ENCODE peak calls at places on chromosomes 16 and 17, in five cellular contexts. Z is skeletal muscle cell, T is neural progenitor cell, J is neuronal stem cell, P is AG10803. F is an unnamed sample.

GRCh38 chr17:54967621-54968258 is 714 bp downstream of the COX11 start:
- DNase-seq in Z (no peak), T (peak), J (no peak), P (peak), F (no peak)

GRCh38 chr16:84414789-84415326 is 46.5 kb downstream of the ATP2C2 start:
- DNase-seq in Z (no peak), T (no peak), J (no peak), P (no peak), F (no peak)

GRCh38 chr17:19724501-19725420 is 8.4 kb upstream of the SLC47A2 start:
- DNase-seq in Z (no peak), T (no peak), J (no peak), P (peak), F (no peak)

GRCh38 chr17:41026668-41027471 is at the start of gene KRTAP1-5:
- DNase-seq in Z (peak), T (no peak), J (no peak), P (peak), F (peak)

GRCh38 chr17:65163990-65164495 is 26.9 kb downstream of the RGS9 start:
- DNase-seq in Z (no peak), T (no peak), J (no peak), P (peak), F (no peak)

GRCh38 chr17:35052240-35052608 is 11.3 kb downstream of the RFFL start:
- DNase-seq in Z (peak), T (no peak), J (no peak), P (peak), F (peak)

GRCh38 chr17:45332989-45333701 is 16.3 kb upstream of the MAP3K14 start:
- DNase-seq in Z (no peak), T (no peak), J (no peak), P (no peak), F (no peak)

GRCh38 chr16:50428742-50429141 is 60.0 kb upstream of the BRD7 start:
- DNase-seq in Z (no peak), T (no peak), J (no peak), P (no peak), F (no peak)

GRCh38 chr16:56270828-56271227 is 79.5 kb downstream of the GNAO1 start:
- DNase-seq in Z (no peak), T (no peak), J (no peak), P (no peak), F (no peak)

GRCh38 chr17:80870401-80870800 is 121.2 kb upstream of the CHMP6 start:
- DNase-seq in Z (no peak), T (no peak), J (no peak), P (no peak), F (no peak)

GRCh38 chr16:31185339-31185738 is 5.4 kb downstream of the FUS start:
- DNase-seq in Z (no peak), T (no peak), J (no peak), P (no peak), F (no peak)
- H3K4me3 ChIP-seq in Z (no peak), T (no peak), J (no peak), P (no peak), F (no peak)

DNA sequence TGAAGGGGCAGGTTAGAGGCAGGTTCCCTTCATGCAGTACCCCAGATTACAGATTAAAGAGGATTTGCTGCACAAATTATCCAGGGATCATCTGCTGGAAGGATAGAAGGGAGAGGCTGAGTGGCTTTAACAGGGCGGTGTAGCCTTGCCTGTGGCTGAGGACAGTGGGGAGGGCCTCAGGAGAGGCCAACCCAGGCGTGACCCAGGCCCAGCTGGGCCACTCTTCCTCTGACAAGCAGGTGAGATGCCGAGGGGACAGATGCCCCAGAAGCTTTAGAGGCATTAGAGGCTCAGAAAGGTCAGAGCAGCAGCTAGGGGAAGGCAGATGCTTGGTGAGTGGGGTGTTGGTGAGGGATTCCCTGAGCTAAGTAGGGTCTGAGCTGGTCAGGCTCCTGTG is 18.1 kb upstream of the MTMR4 start:
- DNase-seq in Z (no peak), T (peak), J (no peak), P (no peak), F (no peak)
- H3K4me3 ChIP-seq in Z (peak), T (peak), J (peak), P (peak), F (no peak)

GRCh38 chr16:67173323-67173722 is 3.0 kb downstream of the NOL3 start:
- DNase-seq in Z (no peak), T (no peak), J (no peak), P (no peak), F (no peak)
- H3K4me3 ChIP-seq in Z (peak), T (peak), J (peak), P (peak), F (peak)

GRCh38 chr17:58340623-58340876 is 11.5 kb downstream of the SUPT4H1 start:
- DNase-seq in Z (no peak), T (no peak), J (no peak), P (no peak), F (no peak)
- H3K4me3 ChIP-seq in Z (no peak), T (no peak), J (no peak), P (no peak), F (no peak)

DNA sequence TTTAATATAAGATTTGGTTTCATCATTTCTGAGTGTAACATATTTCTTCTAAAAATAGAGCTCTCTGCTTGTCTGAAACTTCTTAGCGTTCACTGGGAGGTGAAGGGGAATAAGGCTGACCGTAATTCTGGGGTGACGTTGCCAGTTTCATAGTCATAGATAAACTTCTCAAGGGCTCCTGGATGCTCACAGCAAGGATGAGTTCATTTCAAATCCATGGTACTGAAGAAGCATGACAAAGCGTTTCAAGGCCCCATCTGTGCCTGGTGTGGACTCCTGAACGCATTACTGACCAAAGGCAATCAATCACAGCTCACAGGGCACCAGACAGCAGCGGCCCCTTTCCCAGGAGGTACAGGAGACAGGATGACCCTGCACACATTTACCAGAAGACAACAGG is 12.0 kb upstream of the EVPL start:
- DNase-seq in Z (no peak), T (no peak), J (no peak), P (no peak), F (no peak)
- H3K4me3 ChIP-seq in Z (no peak), T (no peak), J (no peak), P (no peak), F (no peak)

GRCh38 chr17:38466346-38467315 is 38.4 kb downstream of the ARHGAP23 start:
- DNase-seq in Z (no peak), T (no peak), J (no peak), P (no peak), F (no peak)

GRCh38 chr17:38464251-38464722 is 36.0 kb downstream of the ARHGAP23 start:
- DNase-seq in Z (no peak), T (no peak), J (no peak), P (peak), F (no peak)

GRCh38 chr17:38464723-38465419 is 36.6 kb downstream of the ARHGAP23 start:
- DNase-seq in Z (peak), T (peak), J (no peak), P (peak), F (peak)

GRCh38 chr17:38467491-38467890 is 39.2 kb downstream of the ARHGAP23 start:
- DNase-seq in Z (no peak), T (no peak), J (no peak), P (no peak), F (no peak)

GRCh38 chr17:38465420-38466345 is 37.4 kb downstream of the ARHGAP23 start:
- DNase-seq in Z (no peak), T (no peak), J (no peak), P (peak), F (peak)
- H3K4me3 ChIP-seq in Z (peak), T (no peak), J (peak), P (peak), F (peak)

GRCh38 chr17:48566717-48567116 is 11.4 kb downstream of the HOXB4 start:
- DNase-seq in Z (no peak), T (no peak), J (no peak), P (no peak), F (no peak)
- H3K4me3 ChIP-seq in Z (no peak), T (no peak), J (no peak), P (no peak), F (no peak)

GRCh38 chr16:58336332-58337089 is 41.7 kb upstream of the PRSS54 start:
- DNase-seq in Z (peak), T (peak), J (peak), P (peak), F (peak)

GRCh38 chr16:58333937-58334336 is 39.1 kb upstream of the PRSS54 start:
- DNase-seq in Z (no peak), T (no peak), J (no peak), P (no peak), F (no peak)

GRCh38 chr16:58337090-58337444 is 42.2 kb upstream of the PRSS54 start:
- DNase-seq in Z (no peak), T (peak), J (no peak), P (no peak), F (no peak)

GRCh38 chr16:58339452-58339938 is 44.7 kb upstream of the PRSS54 start:
- DNase-seq in Z (no peak), T (peak), J (no peak), P (peak), F (no peak)

GRCh38 chr16:58338205-58338604 is 43.4 kb upstream of the PRSS54 start:
- DNase-seq in Z (no peak), T (no peak), J (no peak), P (no peak), F (no peak)
- H3K4me3 ChIP-seq in Z (no peak), T (no peak), J (no peak), P (no peak), F (no peak)

GRCh38 chr16:46790599-46791270 is 40.2 kb downstream of the C16orf87 start:
- DNase-seq in Z (no peak), T (no peak), J (no peak), P (no peak), F (no peak)

GRCh38 chr16:46787909-46788308 is 39.8 kb upstream of the MYLK3 start:
- DNase-seq in Z (no peak), T (no peak), J (no peak), P (no peak), F (no peak)

GRCh38 chr16:46789075-46789474 is 40.9 kb upstream of the MYLK3 start:
- DNase-seq in Z (no peak), T (no peak), J (no peak), P (no peak), F (no peak)

GRCh38 chr16:46793841-46794240 is 37.1 kb downstream of the C16orf87 start:
- DNase-seq in Z (no peak), T (no peak), J (no peak), P (no peak), F (no peak)

DNA sequence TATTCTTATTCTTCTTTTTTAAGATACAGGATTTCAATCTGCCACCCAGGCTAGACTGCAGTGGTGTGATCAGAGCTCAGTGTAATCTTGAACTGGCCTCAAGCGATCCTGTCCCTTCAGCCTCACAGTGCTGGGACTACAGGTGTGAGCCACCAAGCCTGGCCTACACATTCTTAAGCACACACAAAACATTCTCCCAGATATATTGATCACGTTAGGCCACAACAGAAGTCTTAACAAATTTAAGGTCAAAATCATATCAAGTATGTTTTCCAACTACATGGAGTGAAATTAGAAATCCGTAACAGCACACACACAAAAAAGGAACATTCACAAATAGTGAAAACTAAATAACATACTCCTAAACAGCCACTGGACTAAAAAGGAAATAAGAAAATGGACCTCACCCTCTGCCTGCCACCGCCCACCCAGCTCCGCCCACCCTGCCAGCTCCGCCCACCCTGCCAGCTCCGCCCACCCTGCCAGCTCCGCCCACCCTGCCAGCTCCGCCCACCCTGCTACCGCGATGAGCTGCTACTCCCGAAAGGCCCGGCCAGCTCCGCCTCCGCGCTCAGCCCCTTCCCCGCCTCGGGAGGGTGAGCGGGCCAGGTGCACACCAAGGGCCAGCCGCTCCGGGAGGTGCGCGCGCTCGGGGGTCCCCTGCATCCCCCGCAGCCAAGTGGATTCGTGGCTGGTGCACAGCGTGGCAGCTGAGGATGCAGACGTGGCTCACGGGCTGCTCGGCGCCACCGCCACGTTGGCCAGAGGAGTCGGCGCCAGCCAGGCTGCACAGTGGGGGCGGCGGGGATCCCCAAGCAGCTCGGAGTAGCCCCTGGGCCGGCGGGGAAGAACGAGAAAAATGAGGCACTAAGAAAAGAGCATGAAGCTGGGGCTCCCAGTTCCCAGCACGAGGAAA is 41.2 kb downstream of the C16orf87 start:
- DNase-seq in Z (peak), T (peak), J (peak), P (peak), F (no peak)
- H3K4me3 ChIP-seq in Z (peak), T (peak), J (peak), P (peak), F (peak)

DNA sequence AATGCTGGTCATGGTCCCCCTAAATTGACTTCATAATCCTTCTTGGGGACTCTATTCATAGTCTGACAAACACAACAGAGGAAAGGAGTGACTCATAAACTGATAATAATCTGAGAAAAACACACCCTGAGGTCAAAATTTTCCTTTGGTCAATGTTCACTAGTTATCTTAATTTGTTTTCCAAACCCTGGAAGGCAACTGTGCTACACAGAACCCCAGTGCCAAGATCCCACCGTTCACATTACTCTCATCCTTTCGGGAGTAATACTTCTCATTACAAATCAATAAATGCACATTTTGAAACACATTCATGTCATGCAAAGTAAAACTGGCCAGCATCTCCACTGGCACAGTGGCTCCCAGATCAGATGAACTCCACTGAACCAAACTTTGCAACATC is 23.2 kb downstream of the COIL start:
- DNase-seq in Z (no peak), T (no peak), J (no peak), P (no peak), F (no peak)
- H3K4me3 ChIP-seq in Z (no peak), T (no peak), J (no peak), P (no peak), F (no peak)

F was measured in BJ.